ENCODE peak calls at places on chromosomes 1 and 21, in ten cellular contexts. J, N, F, K, W, G, M, R, C and H are unnamed samples.

GRCh38 chr1:72283204-72284083 is 1.1 kb upstream of the NEGR1 start:
- DNase-seq in K (peak), N (no peak), C (peak), M (peak), J (peak), G (peak), W (peak), F (peak), R (peak), H (peak)

GRCh38 chr21:28427356-28428022 is 565.2 kb downstream of the LTN1 start:
- DNase-seq in M (peak), R (no peak), K (no peak), N (no peak), F (no peak), W (peak), J (no peak), G (no peak), C (peak), H (no peak)

GRCh38 chr21:34133392-34133791 is 60.0 kb downstream of the MRPS6 start:
- DNase-seq in W (no peak), R (no peak), M (no peak), G (no peak), K (no peak), F (no peak), N (no peak), J (no peak), C (no peak), H (no peak)

GRCh38 chr21:42857216-42857615 is 22.1 kb downstream of the WDR4 start:
- DNase-seq in G (no peak), J (no peak), R (no peak), K (no peak), M (no peak), F (no peak), C (no peak), N (no peak), W (no peak), H (no peak)

GRCh38 chr1:95012389-95012788 is 60.4 kb downstream of the ALG14 start:
- DNase-seq in R (no peak), M (peak), K (no peak), J (no peak), C (peak), N (no peak), W (peak), F (no peak), G (peak), H (no peak)

GRCh38 chr1:118958937-118959631 is 29.1 kb downstream of the TBX15 start:
- DNase-seq in J (no peak), K (no peak), F (no peak), N (no peak), R (no peak), M (no peak), W (no peak), C (no peak), G (no peak), H (no peak)

GRCh38 chr1:87226341-87226760 is 102.3 kb upstream of the LMO4 start:
- DNase-seq in F (no peak), N (no peak), M (peak), G (no peak), K (no peak), R (no peak), J (no peak), W (peak), C (peak), H (no peak)

GRCh38 chr1:201252833-201253810 is 30.2 kb upstream of the PKP1 start:
- DNase-seq in M (no peak), F (no peak), G (peak), K (no peak), W (no peak), J (no peak), N (no peak), C (no peak), R (no peak), H (peak)

GRCh38 chr1:57163332-57163731 is 197.5 kb upstream of the C8B start:
- DNase-seq in F (no peak), G (no peak), J (no peak), R (no peak), N (no peak), W (no peak), C (no peak), M (no peak), K (no peak), H (no peak)

GRCh38 chr1:116556289-116557006 is 14.4 kb downstream of the CD58 start:
- DNase-seq in N (peak), K (no peak), G (peak), C (peak), W (peak), F (no peak), M (peak), R (peak), J (peak), H (peak)

GRCh38 chr1:115781343-115781742 is 12.8 kb upstream of the CASQ2 start:
- DNase-seq in C (peak), K (no peak), R (no peak), N (no peak), J (no peak), F (no peak), M (peak), G (no peak), W (peak), H (no peak)

GRCh38 chr21:33949516-33950424 is 34.2 kb upstream of the ATP5PO start:
- DNase-seq in G (no peak), C (no peak), R (peak), W (no peak), F (no peak), J (peak), M (no peak), K (no peak), N (peak), H (peak)